ENCODE peak calls at places on chromosomes 7 and 10, in four cellular contexts. U, A, D and M are unnamed samples.

GRCh38 chr7:2230226-2230625 is 2.5 kb downstream of the MAD1L1 start:
- DNase-seq in U (no peak), A (no peak), D (no peak), M (no peak)

GRCh38 chr10:52313350-52314006 is 603 bp upstream of the DKK1 start:
- DNase-seq in U (peak), A (no peak), D (no peak), M (no peak)

GRCh38 chr7:115040526-115040925 is 118.6 kb downstream of the MDFIC start:
- DNase-seq in U (no peak), A (no peak), D (no peak), M (no peak)

GRCh38 chr7:155682484-155682883 is 38.0 kb downstream of the RBM33 start:
- DNase-seq in U (no peak), A (no peak), D (no peak), M (no peak)

GRCh38 chr10:13201132-13201531 is 33.0 kb downstream of the UCMA start:
- DNase-seq in U (peak), A (no peak), D (no peak), M (no peak)

GRCh38 chr10:112593023-112593422 is 146.0 kb downstream of the VTI1A start:
- DNase-seq in U (no peak), A (no peak), D (no peak), M (no peak)

GRCh38 chr10:128009768-128010167 is 102.9 kb downstream of the PTPRE start:
- DNase-seq in U (peak), A (no peak), D (no peak), M (peak)

GRCh38 chr10:72612203-72612826 is 13.6 kb downstream of the MICU1 start:
- DNase-seq in U (no peak), A (no peak), D (peak), M (peak)

GRCh38 chr7:98100088-98100487 is 6.6 kb upstream of the LMTK2 start:
- DNase-seq in U (no peak), A (no peak), D (no peak), M (no peak)

GRCh38 chr7:73786588-73786987 is 16.5 kb upstream of the CLDN3 start:
- DNase-seq in U (no peak), A (no peak), D (no peak), M (no peak)

GRCh38 chr10:133358162-133358919 is 522 bp upstream of the FUOM start:
- DNase-seq in U (no peak), A (no peak), D (no peak), M (no peak)

GRCh38 chr7:115038158-115038557 is 116.3 kb downstream of the MDFIC start:
- DNase-seq in U (no peak), A (no peak), D (no peak), M (no peak)

GRCh38 chr10:89217057-89217990 is 10.2 kb upstream of the CH25H start:
- DNase-seq in U (peak), A (peak), D (peak), M (peak)

GRCh38 chr10:84693006-84693405 is 364.6 kb downstream of the CCSER2 start:
- DNase-seq in U (no peak), A (no peak), D (no peak), M (no peak)

GRCh38 chr10:47107226-47107625 is 192.8 kb upstream of the GDF10 start:
- DNase-seq in U (no peak), A (no peak), D (no peak), M (no peak)

GRCh38 chr10:131943021-131943814 is 38.5 kb downstream of the BNIP3 start:
- DNase-seq in U (no peak), A (peak), D (peak), M (no peak)

GRCh38 chr7:23491502-23491901 is 21.2 kb upstream of the IGF2BP3 start:
- DNase-seq in U (no peak), A (no peak), D (no peak), M (no peak)

GRCh38 chr10:73262880-73263279 is 10.4 kb upstream of the MRPS16 start:
- DNase-seq in U (no peak), A (no peak), D (no peak), M (no peak)

GRCh38 chr7:122310119-122311021 is 5.8 kb upstream of the FEZF1 start:
- DNase-seq in U (no peak), A (no peak), D (peak), M (peak)

GRCh38 chr10:2981361-2981801 is 86.0 kb upstream of the PFKP start:
- DNase-seq in U (no peak), A (no peak), D (no peak), M (no peak)

GRCh38 chr10:71262027-71262426 is 49.7 kb downstream of the UNC5B start:
- DNase-seq in U (no peak), A (no peak), D (peak), M (no peak)

GRCh38 chr10:81843042-81843441 is 32.0 kb upstream of the NRG3 start:
- DNase-seq in U (no peak), A (no peak), D (no peak), M (no peak)
- TF ChIP-seq CTCF in U (no peak), A (no peak), D (no peak), M (no peak)

DNA sequence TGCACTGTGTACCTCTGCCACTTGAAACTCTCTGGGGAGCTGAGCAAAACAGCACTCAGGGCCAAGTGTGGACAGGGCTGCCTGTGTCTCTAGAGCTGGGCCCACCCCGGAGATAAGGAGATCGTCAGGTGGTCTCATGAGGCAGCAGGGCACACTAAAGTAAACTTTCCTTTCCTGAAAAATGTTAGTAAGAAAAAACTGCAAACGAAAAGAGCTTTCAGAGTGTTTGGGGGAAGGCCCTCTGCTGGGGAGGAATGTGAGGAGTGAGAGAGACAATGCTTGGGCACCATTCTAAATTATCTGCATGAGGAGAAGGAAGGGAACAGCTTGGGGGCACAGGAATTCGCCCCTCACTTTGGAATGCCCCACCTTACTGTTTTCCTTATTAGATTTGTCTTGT is 127.7 kb downstream of the ATXN7L1 start:
- DNase-seq in U (no peak), A (no peak), D (peak), M (no peak)
- TF ChIP-seq CTCF in U (no peak), A (no peak), D (peak), M (no peak)

GRCh38 chr7:47483604-47484273 is 98.2 kb downstream of the TNS3 start:
- DNase-seq in U (peak), A (no peak), D (no peak), M (peak)
- TF ChIP-seq CTCF in U (peak), A (no peak), D (peak), M (peak)

DNA sequence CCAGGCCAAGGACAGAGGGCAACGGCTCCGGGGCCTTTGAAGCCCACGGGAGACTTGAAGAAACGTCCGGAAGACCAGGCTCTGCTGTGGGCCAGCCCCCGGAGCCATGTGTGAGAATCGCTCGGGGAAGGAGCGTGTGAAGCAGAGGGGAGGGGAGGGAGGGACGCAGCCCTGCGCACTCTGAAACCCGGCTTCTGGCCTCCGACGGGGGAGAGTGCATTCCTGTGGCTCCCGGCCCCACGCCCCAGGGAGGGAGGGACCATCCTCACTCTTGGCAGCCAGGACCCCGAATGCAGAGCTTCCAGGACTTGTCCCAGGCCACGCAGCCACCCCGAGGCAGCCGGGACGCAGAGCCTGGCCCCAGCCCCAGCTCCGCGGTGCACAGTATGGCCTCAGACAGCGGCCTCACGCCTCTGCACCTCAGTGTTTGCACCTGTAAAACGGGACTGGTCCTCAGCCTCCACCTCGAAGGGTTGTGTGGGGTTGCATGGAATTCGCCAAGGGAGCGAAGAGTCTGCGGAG is 67.4 kb downstream of the PDGFA start:
- DNase-seq in U (peak), A (no peak), D (peak), M (no peak)
- TF ChIP-seq CTCF in U (no peak), A (no peak), D (no peak), M (no peak)

GRCh38 chr10:123502983-123503382 is 163.2 kb upstream of the GPR26 start:
- DNase-seq in U (no peak), A (no peak), D (peak), M (no peak)
- TF ChIP-seq CTCF in U (no peak), A (no peak), D (no peak), M (no peak)

GRCh38 chr7:99395616-99396327 is 12.6 kb downstream of the PDAP1 start:
- DNase-seq in U (no peak), A (no peak), D (no peak), M (no peak)
- TF ChIP-seq CTCF in U (no peak), A (no peak), D (no peak), M (peak)

GRCh38 chr7:48035967-48036478 is 680 bp downstream of the C7orf57 start:
- DNase-seq in U (peak), A (no peak), D (peak), M (peak)
- TF ChIP-seq CTCF in U (no peak), A (no peak), D (no peak), M (no peak)